ENCODE peak calls at places on chromosomes 13 and 19, in five cellular contexts. Z, Q, R, H and N are unnamed samples.

GRCh38 chr13:99123101-99124045 is 77.3 kb upstream of the UBAC2 start:
- DNase-seq in Z (no peak), Q (no peak), R (no peak), H (no peak), N (peak; percentile 73)

GRCh38 chr13:109180905-109181425 is 551.6 kb downstream of the MYO16 start:
- DNase-seq in Z (no peak), Q (peak; percentile 38), R (no peak), H (peak; percentile 55), N (peak; percentile 89)

GRCh38 chr13:79647518-79647917 is 166.6 kb downstream of the NDFIP2 start:
- DNase-seq in Z (peak; percentile 7), Q (peak; percentile 63), R (peak; percentile 24), H (no peak), N (no peak)

GRCh38 chr19:3154957-3155736 is 19.3 kb downstream of the GNA15 start:
- DNase-seq in Z (peak; percentile 95), Q (no peak), R (peak; percentile 66), H (no peak), N (peak; percentile 100)

GRCh38 chr19:49555600-49556411 is 24.6 kb downstream of the NOSIP start:
- DNase-seq in Z (peak; percentile 35), Q (peak; percentile 64), R (peak; percentile 95), H (peak; percentile 98), N (peak; percentile 79)

GRCh38 chr13:101785858-101786257 is 333.4 kb downstream of the ITGBL1 start:
- DNase-seq in Z (peak; percentile 59), Q (peak; percentile 43), R (peak; percentile 22), H (peak; percentile 77), N (peak; percentile 38)

GRCh38 chr13:50589139-50589538 is 254.4 kb downstream of the DLEU7 start:
- DNase-seq in Z (peak; percentile 61), Q (peak; percentile 11), R (peak; percentile 16), H (no peak), N (peak; percentile 95)

GRCh38 chr13:72696590-72696989 is 30.8 kb downstream of the MZT1 start:
- DNase-seq in Z (peak; percentile 46), Q (no peak), R (peak; percentile 11), H (no peak), N (peak; percentile 31)

GRCh38 chr19:29528946-29529645 is 3.3 kb downstream of the VSTM2B start:
- DNase-seq in Z (no peak), Q (peak; percentile 51), R (no peak), H (peak; percentile 49), N (peak; percentile 15)

GRCh38 chr13:40096357-40096911 is 441.0 kb downstream of the COG6 start:
- DNase-seq in Z (no peak), Q (no peak), R (no peak), H (no peak), N (no peak)

GRCh38 chr13:23268441-23268840 is 87.7 kb downstream of the SGCG start:
- DNase-seq in Z (no peak), Q (no peak), R (no peak), H (no peak), N (no peak)

GRCh38 chr19:43446746-43447489 is 18.5 kb downstream of the LYPD3 start:
- DNase-seq in Z (peak; percentile 75), Q (peak; percentile 83), R (peak; percentile 82), H (peak; percentile 89), N (peak; percentile 79)

GRCh38 chr19:771332-771785 is 20.4 kb downstream of the MISP start:
- DNase-seq in Z (peak; percentile 50), Q (peak; percentile 47), R (peak; percentile 80), H (peak; percentile 62), N (peak; percentile 83)

GRCh38 chr19:7922841-7923205 is 2.7 kb downstream of the SNAPC2 start:
- DNase-seq in Z (no peak), Q (no peak), R (no peak), H (no peak), N (no peak)

GRCh38 chr13:41075485-41075884 is 14.2 kb downstream of the WBP4 start:
- DNase-seq in Z (no peak), Q (no peak), R (no peak), H (no peak), N (no peak)

GRCh38 chr13:98141938-98142426 is 912 bp upstream of the FARP1 start:
- DNase-seq in Z (no peak), Q (peak; percentile 50), R (peak; percentile 17), H (peak; percentile 66), N (no peak)

GRCh38 chr19:33050110-33050509 is 14.6 kb downstream of the RHPN2 start:
- DNase-seq in Z (no peak), Q (no peak), R (no peak), H (no peak), N (no peak)

GRCh38 chr13:43516401-43516826 is 270.4 kb downstream of the ENOX1 start:
- DNase-seq in Z (no peak), Q (peak; percentile 47), R (no peak), H (no peak), N (peak; percentile 49)

GRCh38 chr19:3034194-3034844 is 5.2 kb upstream of the TLE2 start:
- DNase-seq in Z (no peak), Q (peak; percentile 48), R (no peak), H (no peak), N (no peak)

GRCh38 chr13:109275848-109276247 is 510.5 kb downstream of the IRS2 start:
- DNase-seq in Z (no peak), Q (peak; percentile 22), R (peak; percentile 17), H (peak; percentile 51), N (peak; percentile 33)

DNA sequence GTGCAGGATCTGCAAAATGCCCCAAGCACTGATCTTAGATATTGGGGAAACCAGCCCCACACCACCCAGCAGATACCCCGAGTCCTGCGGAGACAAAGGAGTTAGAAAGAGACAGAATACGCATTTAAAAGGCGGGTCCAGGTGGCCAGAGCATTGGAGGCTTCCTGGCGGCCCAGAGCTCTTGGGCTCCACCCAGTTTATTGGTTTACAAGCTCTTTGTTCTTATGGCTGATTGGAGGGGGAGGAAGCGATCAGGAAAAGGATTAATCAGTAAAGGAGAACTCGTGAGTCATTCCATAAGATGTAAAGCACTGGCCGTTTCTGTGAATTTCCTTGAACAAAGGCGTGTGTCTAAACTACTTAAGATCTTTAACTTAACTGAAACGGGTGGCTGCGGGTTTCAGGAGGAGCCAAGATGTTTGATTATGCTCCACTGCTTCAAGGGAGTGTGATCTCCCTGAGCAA is 926 bp downstream of the ZNF587 start:
- DNase-seq in Z (peak; percentile 73), Q (peak; percentile 85), R (peak; percentile 32), H (peak; percentile 86), N (peak; percentile 63)
- TF ChIP-seq EZH2phosphoT487 in Z (no peak), Q (no peak), R (no peak), H (no peak), N (no peak)

GRCh38 chr13:113211774-113212173 is 2.4 kb downstream of the CUL4A start:
- DNase-seq in Z (peak; percentile 19), Q (no peak), R (no peak), H (peak; percentile 78), N (no peak)

GRCh38 chr13:113220877-113221276 is 11.5 kb downstream of the CUL4A start:
- DNase-seq in Z (no peak), Q (no peak), R (peak; percentile 41), H (peak; percentile 22), N (no peak)

GRCh38 chr13:113220141-113220598 is 10.8 kb downstream of the CUL4A start:
- DNase-seq in Z (no peak), Q (peak; percentile 85), R (no peak), H (peak; percentile 32), N (no peak)

GRCh38 chr13:113219311-113219940 is 10.0 kb downstream of the CUL4A start:
- DNase-seq in Z (no peak), Q (peak; percentile 33), R (no peak), H (no peak), N (peak; percentile 53)

DNA sequence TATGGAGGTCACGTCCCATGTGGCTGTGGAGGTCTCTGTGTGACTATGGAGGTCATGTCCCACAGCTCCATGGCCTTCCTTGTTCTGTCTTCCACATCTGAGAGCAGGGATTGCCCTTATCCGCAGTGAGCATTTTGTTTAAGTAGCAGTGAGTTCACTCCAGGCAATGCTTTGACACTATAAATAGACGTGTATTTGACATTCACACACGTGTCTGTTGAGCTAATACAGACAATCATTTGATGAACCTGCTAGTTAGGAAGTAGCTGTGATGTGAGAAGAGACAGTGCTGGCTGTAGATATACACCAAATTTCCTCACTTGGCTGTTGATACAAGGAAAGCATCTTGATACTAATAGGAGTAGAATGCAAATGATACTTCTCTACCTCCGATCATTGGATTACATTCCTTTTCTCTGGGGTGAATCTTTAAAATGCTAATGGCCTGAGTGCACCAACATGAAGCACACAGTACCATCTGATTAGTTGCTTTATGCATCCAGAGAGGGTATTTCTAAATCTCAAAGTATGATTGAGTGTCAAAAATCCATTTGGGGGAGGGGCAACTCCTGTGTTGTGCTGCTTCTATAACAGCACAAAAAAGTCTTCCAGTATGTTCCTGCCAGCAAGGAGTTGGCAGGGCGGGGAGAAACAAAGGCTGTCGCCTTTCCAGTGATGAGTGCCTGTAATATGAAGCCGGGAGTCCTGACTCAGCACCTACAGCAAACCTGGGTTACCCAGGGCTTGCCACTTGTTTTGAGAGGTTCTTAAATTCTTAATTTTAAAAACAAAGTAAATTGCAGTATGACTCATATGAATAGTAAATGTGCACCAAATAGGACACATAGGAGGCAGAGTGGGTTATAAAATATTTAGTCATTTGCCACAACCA is 7.0 kb downstream of the CUL4A start:
- DNase-seq in Z (peak; percentile 73), Q (peak; percentile 54), R (no peak), H (peak; percentile 70), N (peak; percentile 85)
- TF ChIP-seq EZH2phosphoT487 in Z (no peak), Q (no peak), R (no peak), H (no peak), N (no peak)

DNA sequence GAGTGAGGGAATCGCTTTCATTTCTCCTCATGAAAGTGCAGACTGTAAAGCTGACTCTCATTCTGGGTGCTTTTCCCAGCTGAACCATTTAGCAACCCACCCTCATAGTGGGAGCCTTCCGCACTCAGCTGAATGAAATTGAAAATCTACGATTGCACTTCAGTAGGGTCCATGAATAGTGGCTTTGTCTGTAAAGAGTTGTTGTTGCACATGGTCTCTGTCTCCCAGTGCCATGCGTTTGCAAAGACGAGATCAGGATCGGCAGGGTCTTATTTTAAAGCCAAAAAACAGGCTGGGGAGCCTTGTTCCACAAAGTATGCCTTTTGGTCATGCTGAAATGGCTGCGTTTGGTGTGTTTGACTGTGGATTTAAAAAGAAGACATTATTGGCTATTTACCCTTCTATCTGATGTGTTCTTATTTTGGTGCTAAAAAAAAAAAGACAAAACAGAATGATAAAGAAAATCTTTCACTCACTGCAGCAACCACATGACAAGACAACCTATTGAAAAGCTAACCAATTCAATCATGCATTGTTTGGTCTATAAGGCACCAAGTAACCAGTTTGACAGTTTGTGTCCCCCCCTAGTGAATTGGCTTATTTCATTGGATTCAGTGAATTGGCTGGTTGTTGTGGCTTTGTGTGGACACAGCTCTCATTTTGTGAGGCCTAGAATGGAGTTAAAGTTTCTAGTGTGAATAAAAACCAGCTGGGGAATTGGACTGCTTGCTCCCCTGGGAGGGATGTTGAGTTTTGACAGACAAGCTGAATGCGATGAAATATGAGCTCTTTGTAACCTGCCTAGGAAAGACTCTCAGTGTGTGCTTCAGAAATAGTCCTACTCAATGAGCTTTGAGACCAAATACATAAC is 65.6 kb downstream of the ARHGAP35 start:
- DNase-seq in Z (peak; percentile 14), Q (no peak), R (no peak), H (no peak), N (no peak)
- TF ChIP-seq EZH2phosphoT487 in Z (no peak), Q (no peak), R (no peak), H (no peak), N (no peak)

DNA sequence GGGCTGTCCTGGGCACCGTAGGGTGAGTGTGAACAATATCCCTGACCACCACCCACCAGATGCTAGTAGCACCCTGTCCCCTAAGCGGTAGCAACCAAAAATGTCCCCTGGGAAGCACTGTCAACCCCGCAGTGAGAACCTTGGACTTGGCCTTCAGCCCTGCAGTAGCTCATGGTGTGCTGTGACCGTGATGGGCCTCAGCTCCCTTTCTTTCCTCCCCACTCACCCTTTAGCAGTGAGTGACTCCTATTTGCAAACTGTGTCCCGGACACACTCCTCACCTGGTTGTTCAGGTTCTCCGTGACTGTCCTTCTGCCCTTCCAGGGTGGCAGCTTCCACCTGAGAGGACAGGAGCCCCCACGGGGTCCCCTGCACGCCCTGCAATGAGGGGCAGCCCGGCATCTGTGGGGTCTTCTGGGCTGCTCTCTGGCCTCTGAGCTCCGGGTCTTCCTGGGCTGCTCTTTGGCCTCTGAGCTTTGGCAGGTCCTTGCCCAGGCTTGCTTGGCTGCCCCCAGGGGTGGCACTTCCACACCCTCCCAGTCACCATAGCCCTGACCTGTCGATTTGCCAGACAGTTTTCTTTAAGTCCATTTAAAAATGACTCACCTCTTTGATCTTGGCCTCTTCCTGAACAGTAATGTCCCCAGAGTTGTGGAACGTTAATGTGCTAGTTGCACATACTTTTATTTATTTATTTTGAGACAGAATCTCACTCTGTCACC is 3.8 kb downstream of the KDM4B start:
- DNase-seq in Z (peak; percentile 91), Q (no peak), R (peak; percentile 10), H (no peak), N (peak; percentile 88)
- TF ChIP-seq EZH2phosphoT487 in Z (no peak), Q (no peak), R (no peak), H (no peak), N (no peak)